ENCODE peak calls at places on chromosomes 4 and X, in ten cellular contexts. M is mesendoderm, D is HCT116, F is heart right ventricle, X is small intestine, N is SK-N-SH, J is left lung, Z is PC-9, W is HepG2, O is stomach. P is an unnamed sample.

GRCh38 chrX:39703307-39703706 is 394.5 kb downstream of the BCOR start:
- DNase-seq in M (no peak), D (no peak), O (no peak), F (no peak), Z (no peak), X (no peak), W (no peak), N (no peak), J (no peak), P (no peak)

GRCh38 chr4:30094866-30095265 is 625.3 kb upstream of the PCDH7 start:
- DNase-seq in D (no peak), J (no peak), O (no peak), N (no peak), F (no peak), W (no peak), X (no peak), Z (no peak), M (no peak), P (no peak)

GRCh38 chrX:13001961-13002671 is 27.2 kb downstream of the TMSB4X start:
- DNase-seq in O (no peak), N (no peak), X (peak), Z (peak), J (no peak), M (no peak), W (no peak), D (no peak), F (no peak), P (no peak)

GRCh38 chr4:80255374-80256095 is 10.9 kb upstream of the FGF5 start:
- DNase-seq in Z (no peak), F (no peak), D (no peak), J (no peak), W (no peak), N (no peak), M (no peak), O (no peak), X (no peak), P (no peak)

GRCh38 chr4:73844352-73844751 is 7.9 kb downstream of the CXCL6 start:
- DNase-seq in O (no peak), X (no peak), N (no peak), J (no peak), Z (peak), W (no peak), F (no peak), M (peak), D (no peak), P (no peak)

GRCh38 chr4:4402966-4403365 is 16.1 kb downstream of the NSG1 start:
- DNase-seq in W (no peak), J (no peak), F (no peak), D (no peak), O (no peak), X (no peak), Z (no peak), N (no peak), M (no peak), P (no peak)

GRCh38 chr4:5200546-5200945 is 149.3 kb downstream of the STK32B start:
- DNase-seq in M (no peak), O (no peak), Z (no peak), F (no peak), W (no peak), X (no peak), N (no peak), J (no peak), D (no peak), P (no peak)

GRCh38 chrX:10986616-10987015 is 124.5 kb upstream of the HCCS start:
- DNase-seq in O (no peak), F (no peak), D (no peak), M (no peak), N (no peak), X (no peak), Z (no peak), J (no peak), W (no peak), P (no peak)

GRCh38 chrX:40688976-40689375 is 41.6 kb upstream of the CXorf38 start:
- DNase-seq in W (no peak), N (no peak), J (no peak), F (no peak), M (no peak), X (no peak), O (no peak), Z (no peak), D (no peak), P (no peak)

GRCh38 chrX:74461384-74461783 is 40.1 kb downstream of the SLC16A2 start:
- DNase-seq in W (no peak), N (no peak), O (no peak), Z (no peak), X (no peak), M (no peak), D (no peak), F (no peak), J (no peak), P (no peak)

GRCh38 chrX:11886745-11887144 is 128.7 kb downstream of the MSL3 start:
- DNase-seq in F (no peak), D (no peak), J (no peak), M (peak), O (no peak), X (no peak), N (no peak), Z (no peak), W (no peak), P (no peak)

GRCh38 chrX:47579537-47579936 is 2.7 kb upstream of the TIMP1 start:
- DNase-seq in N (no peak), M (no peak), J (no peak), X (no peak), F (no peak), O (no peak), Z (no peak), W (no peak), D (no peak), P (no peak)

GRCh38 chr4:154490589-154491340 is 834 bp downstream of the DCHS2 start:
- DNase-seq in X (no peak), F (no peak), O (no peak), D (no peak), W (no peak), M (peak), N (peak), J (peak), Z (no peak), P (no peak)

GRCh38 chr4:137755033-137755471 is 222.8 kb upstream of the PCDH18 start:
- DNase-seq in Z (peak), M (peak), O (no peak), X (no peak), F (no peak), W (no peak), J (no peak), N (no peak), D (peak), P (no peak)

GRCh38 chr4:128481752-128482480 is 194.3 kb upstream of the PGRMC2 start:
- DNase-seq in Z (no peak), J (no peak), M (no peak), X (no peak), D (no peak), F (no peak), O (no peak), W (no peak), N (no peak), P (no peak)

GRCh38 chr4:109375778-109376414 is 57.7 kb upstream of the SEC24B start:
- DNase-seq in X (no peak), M (peak), Z (no peak), D (no peak), N (no peak), O (no peak), F (no peak), W (no peak), J (no peak), P (no peak)

GRCh38 chr4:54746228-54746627 is 88.5 kb downstream of the KIT start:
- DNase-seq in Z (no peak), X (no peak), F (no peak), N (no peak), D (no peak), W (no peak), M (no peak), J (no peak), O (no peak), P (no peak)

GRCh38 chr4:10353110-10353509 is 104.1 kb downstream of the ZNF518B start:
- DNase-seq in X (no peak), W (no peak), D (no peak), M (no peak), Z (peak), J (no peak), O (no peak), F (no peak), N (no peak), P (no peak)

DNA sequence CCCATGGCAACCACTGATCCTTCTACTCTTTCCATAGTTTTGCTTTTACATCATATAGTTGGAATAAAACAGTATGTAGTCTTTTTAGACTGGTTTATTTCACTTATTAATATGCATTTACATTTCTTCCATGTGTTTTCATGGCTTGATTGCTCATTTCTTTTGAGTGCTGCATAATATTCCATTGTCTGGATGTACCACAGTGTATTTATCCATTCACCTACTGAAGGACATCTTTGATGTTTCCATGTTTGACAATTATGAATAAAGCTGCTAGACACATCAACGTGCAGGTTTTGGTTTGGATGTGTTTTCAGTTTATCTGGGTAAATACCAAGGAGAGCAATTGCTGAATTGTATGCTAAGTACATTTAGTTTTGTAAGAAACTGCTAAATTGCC is 13.7 kb upstream of the GPRASP1 start:
- DNase-seq in D (no peak), X (no peak), O (no peak), Z (no peak), W (no peak), J (no peak), F (no peak), M (no peak), N (no peak), P (no peak)
- H3K27ac ChIP-seq in D (no peak), X (no peak), O (no peak), Z (no peak), W (no peak), J (no peak), F (no peak), M (no peak), N (no peak), P (no peak)

DNA sequence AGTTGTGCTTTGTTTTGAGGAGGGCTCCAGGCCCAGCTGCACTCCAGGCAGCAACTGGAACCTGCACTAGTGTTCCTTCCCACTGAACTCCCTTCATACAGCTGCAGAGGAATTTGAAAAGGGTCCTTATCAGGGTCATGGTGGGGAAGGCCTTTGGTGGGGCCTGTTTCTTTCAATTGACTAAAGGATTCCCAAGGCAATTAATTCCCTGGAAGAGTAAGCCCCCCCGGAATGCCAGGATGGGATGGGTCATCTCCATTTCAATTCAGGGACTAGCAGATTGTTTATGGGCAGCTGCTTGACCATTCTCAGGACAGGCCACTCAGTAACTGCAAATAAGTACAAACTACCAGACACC is 45.3 kb downstream of the TSC22D3 start:
- DNase-seq in J (no peak), N (no peak), X (no peak), W (no peak), M (no peak), Z (no peak), O (no peak), F (no peak), D (no peak), P (no peak)
- H3K27ac ChIP-seq in J (no peak), N (no peak), X (no peak), W (no peak), M (no peak), Z (peak), O (peak), F (peak), D (no peak), P (no peak)

GRCh38 chrX:135982860-135983259 is 2.4 kb upstream of the SLC9A6 start:
- DNase-seq in X (no peak), W (no peak), O (no peak), J (no peak), F (no peak), Z (no peak), N (no peak), M (peak), D (no peak), P (no peak)

GRCh38 chrX:135985123-135985973 is at the start of gene SLC9A6:
- DNase-seq in N (peak), D (no peak), J (peak), X (peak), O (peak), M (peak), W (peak), Z (peak), F (peak), P (peak)

GRCh38 chrX:135981662-135982061 is 3.6 kb upstream of the SLC9A6 start:
- DNase-seq in O (no peak), M (no peak), Z (no peak), W (no peak), D (no peak), N (no peak), X (peak), F (no peak), J (no peak), P (no peak)

GRCh38 chrX:135985974-135986312 is 708 bp downstream of the SLC9A6 start:
- DNase-seq in W (no peak), O (no peak), F (no peak), J (no peak), D (no peak), Z (no peak), N (no peak), M (no peak), X (peak), P (no peak)

DNA sequence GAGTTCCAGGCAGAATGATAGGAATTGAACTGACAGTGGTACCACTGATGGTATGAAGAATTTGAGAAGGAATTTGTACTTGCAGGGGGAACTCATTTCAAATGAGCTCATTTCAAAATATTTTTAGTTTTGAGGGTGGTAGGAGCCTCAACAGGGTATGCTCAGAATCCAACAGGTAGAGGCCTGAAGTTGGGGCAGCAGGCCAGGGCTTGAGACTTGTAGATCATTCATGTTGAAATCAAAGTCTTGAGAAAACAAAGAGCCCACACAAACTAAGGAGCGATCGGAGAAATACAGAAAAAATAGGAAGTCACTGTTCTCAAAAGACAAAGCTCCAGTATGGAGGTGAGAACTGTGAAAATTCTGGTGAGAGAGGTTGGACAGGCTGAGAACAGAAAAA is 1.0 kb upstream of the SLC9A6 start:
- DNase-seq in N (no peak), M (no peak), X (no peak), J (no peak), D (no peak), O (no peak), F (no peak), W (no peak), Z (no peak), P (no peak)
- H3K27ac ChIP-seq in N (no peak), M (no peak), X (peak), J (no peak), D (no peak), O (no peak), F (peak), W (no peak), Z (no peak), P (peak)

GRCh38 chr4:6324461-6324998 is 54.9 kb downstream of the WFS1 start:
- DNase-seq in Z (no peak), O (no peak), X (no peak), N (no peak), W (no peak), F (no peak), J (no peak), D (no peak), M (no peak), P (no peak)
- H3K27ac ChIP-seq in Z (no peak), O (no peak), X (peak), N (no peak), W (peak), F (peak), J (no peak), D (no peak), M (no peak), P (peak)

GRCh38 chr4:153346031-153346430 is 1.5 kb downstream of the MND1 start:
- DNase-seq in X (no peak), W (no peak), N (no peak), J (no peak), D (no peak), Z (no peak), O (no peak), M (no peak), F (no peak), P (no peak)

GRCh38 chr4:153346563-153346962 is 2.1 kb downstream of the MND1 start:
- DNase-seq in X (no peak), F (no peak), Z (no peak), O (no peak), W (no peak), N (no peak), M (peak), D (no peak), J (no peak), P (no peak)

GRCh38 chr4:153345011-153345981 is 808 bp downstream of the MND1 start:
- DNase-seq in N (peak), X (peak), Z (peak), F (peak), W (peak), J (peak), D (peak), M (peak), O (no peak), P (peak)

GRCh38 chr4:153342751-153343552 is 1.5 kb upstream of the MND1 start:
- DNase-seq in J (no peak), N (no peak), D (no peak), M (no peak), Z (no peak), W (no peak), X (no peak), F (no peak), O (no peak), P (no peak)

DNA sequence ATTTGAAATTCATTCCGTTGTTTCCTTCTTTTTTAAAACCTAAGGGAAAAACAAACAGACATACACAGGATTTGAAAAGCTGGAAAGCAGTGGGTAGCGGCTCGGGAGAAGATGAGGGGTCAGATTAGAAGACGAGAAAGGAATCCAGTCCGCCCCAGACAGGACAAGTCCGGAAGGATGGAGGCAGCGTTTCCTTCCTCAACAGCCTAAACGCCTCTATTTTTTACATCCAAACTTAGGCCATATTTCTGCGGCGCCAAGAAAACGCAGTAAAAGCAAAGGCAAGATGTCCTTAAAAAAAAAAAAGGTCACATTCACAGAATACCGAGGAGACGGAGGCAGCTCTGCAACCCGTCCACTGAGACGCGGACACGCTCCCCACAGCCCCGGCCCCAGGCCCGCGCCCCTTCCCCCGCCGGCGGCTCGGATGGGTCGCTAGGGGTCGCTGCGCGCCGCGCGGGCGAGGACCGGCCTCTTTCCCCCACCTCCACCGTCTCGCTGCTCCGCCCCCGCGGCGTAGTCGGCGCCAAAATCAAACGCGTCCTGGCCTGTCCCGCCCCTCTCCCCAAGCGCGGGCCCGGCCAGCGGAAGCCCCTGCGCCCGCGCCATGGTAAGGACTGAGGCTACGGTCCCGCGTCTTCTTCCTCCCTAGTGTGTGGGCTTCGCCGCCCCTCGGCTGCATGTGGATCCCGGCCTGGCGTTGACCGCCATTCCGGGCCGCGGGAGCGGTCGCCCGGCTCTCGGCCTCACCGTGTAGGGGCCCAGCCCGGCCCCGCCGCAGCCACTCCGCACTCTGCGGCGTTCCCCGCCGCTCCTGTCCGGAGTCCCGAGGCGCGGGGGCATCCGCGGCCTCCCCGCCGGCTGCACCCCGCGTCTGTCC is at the start of gene MND1:
- DNase-seq in M (peak), O (peak), W (peak), Z (peak), D (peak), J (peak), N (peak), X (peak), F (peak), P (peak)
- H3K27ac ChIP-seq in M (peak), O (peak), W (peak), Z (peak), D (peak), J (no peak), N (peak), X (no peak), F (no peak), P (no peak)

DNA sequence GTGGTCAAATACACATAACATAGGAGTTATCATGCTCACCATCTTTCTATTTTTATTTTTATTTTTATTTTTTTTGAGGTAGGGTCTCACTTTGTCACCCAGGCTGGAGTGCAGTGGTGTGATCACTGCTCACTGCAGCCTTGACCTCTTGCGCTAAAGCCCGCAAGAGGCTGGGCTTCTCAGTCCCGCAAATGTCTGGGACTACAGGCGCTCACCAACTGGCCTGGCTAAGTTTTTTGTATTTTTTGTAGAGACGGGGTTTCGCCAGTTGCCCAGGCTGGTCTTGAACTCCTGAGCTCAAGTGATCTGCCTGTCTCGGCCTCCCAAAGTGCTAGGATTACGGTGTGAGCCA is 295 bp upstream of the TLR10 start:
- DNase-seq in M (no peak), X (no peak), F (no peak), N (no peak), W (no peak), Z (no peak), D (no peak), O (no peak), J (no peak), P (no peak)
- H3K27ac ChIP-seq in M (no peak), X (no peak), F (no peak), N (no peak), W (no peak), Z (no peak), D (no peak), O (no peak), J (no peak), P (no peak)

GRCh38 chrX:9865804-9866471 is 79.7 kb downstream of the SHROOM2 start:
- DNase-seq in O (no peak), M (peak), F (no peak), Z (peak), N (no peak), W (no peak), J (no peak), D (peak), X (no peak), P (no peak)
- H3K27ac ChIP-seq in O (no peak), M (no peak), F (no peak), Z (peak), N (no peak), W (no peak), J (no peak), D (peak), X (no peak), P (peak)

P was measured in upper lobe of right lung.